ENCODE peak calls at places on chromosomes 7 and 10, in six cellular contexts. Z is iPS DF 6.9; E is CD8-positive, alpha-beta memory T cell; Y is A673; J is ovary; M is mammary epithelial cell. R is an unnamed sample. For H3K4me1 and H3K27me3, the result is how much of the 10 kb centered on the place peaks cover.

GRCh38 chr7:74329225-74329624 is 40.0 kb downstream of the CLIP2 start:
- DNase-seq in J (no peak), E (no peak), Y (no peak), Z (no peak), M (no peak), R (no peak)

GRCh38 chr10:117448840-117449239 is 73.6 kb upstream of the PDZD8 start:
- DNase-seq in Y (no peak), E (no peak), Z (no peak), M (no peak), J (no peak), R (no peak)

GRCh38 chr7:31696270-31696669 is 9.3 kb downstream of the PPP1R17 start:
- DNase-seq in Z (no peak), E (no peak), Y (no peak), M (no peak), J (no peak), R (no peak)

GRCh38 chr10:89428873-89429272 is 14.5 kb downstream of the IFIT5 start:
- DNase-seq in Z (no peak), Y (peak), M (no peak), J (no peak), E (no peak), R (no peak)

GRCh38 chr10:121312582-121312981 is 285.7 kb downstream of the FGFR2 start:
- DNase-seq in Y (no peak), Z (no peak), J (no peak), E (no peak), M (peak), R (no peak)

GRCh38 chr10:101161494-101162299 is 30.6 kb downstream of the TLX1 start:
- DNase-seq in J (peak), M (peak), E (peak), Y (peak), Z (no peak), R (peak)

GRCh38 chr7:6165075-6165474 is 107.3 kb downstream of the CYTH3 start:
- DNase-seq in Y (no peak), E (no peak), M (no peak), J (no peak), Z (no peak), R (no peak)

GRCh38 chr7:99375070-99375807 is 709 bp downstream of the ARPC1B start:
- DNase-seq in E (peak), Y (peak), M (peak), Z (no peak), J (peak), R (peak)

GRCh38 chr7:80312139-80312661 is 177.6 kb downstream of the GNAI1 start:
- DNase-seq in E (no peak), Y (no peak), M (peak), J (no peak), Z (no peak), R (no peak)

GRCh38 chr7:99124636-99125504 is 19.0 kb downstream of the SMURF1 start:
- DNase-seq in E (no peak), Z (no peak), Y (no peak), M (no peak), J (no peak), R (no peak)

GRCh38 chr7:29363636-29364425 is 169.3 kb downstream of the CHN2 start:
- DNase-seq in Z (no peak), E (no peak), M (peak), Y (no peak), J (no peak), R (no peak)

DNA sequence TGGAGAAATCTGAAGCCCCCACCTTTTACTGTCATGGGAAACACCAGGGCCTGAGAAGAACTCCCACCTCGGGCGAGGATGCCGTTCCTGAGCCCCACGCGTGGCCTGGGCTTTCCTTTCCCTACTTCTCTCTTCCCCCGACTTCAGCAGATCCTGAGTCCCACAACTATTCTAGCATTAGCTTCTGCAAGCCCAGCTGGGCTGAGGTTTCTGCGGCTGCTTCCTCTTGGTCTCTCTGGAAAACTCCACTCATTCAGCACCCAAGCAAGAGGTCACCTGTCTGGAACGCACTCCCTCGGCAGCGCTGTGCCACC is 778 bp upstream of the DOCK1 start:
- DNase-seq in J (no peak), Z (no peak), M (no peak), Y (no peak), E (no peak), R (no peak)
- H3K4me1 ChIP-seq in J (under half), Z (under half), M (under half), Y (under half), E (under half), R (under half)

DNA sequence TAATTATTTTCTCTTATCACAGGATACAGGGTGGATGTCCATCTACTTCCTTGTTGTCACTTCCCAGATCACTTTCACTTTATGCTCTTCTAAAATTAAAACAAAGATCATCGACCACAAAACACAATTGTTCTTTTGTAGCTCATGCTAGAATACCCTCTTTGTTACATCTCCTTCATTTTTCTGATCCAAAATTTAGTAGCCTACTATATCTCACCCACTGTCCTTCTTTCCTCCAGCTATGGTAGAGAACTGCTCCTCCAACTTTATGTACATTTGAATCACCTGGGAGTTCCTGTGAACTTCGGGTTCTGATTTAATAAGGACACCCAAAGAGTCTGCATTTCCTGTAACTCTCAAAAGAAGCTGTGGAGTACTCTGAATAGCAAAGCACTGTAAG is 1.2 kb upstream of the AHR start:
- DNase-seq in J (no peak), M (no peak), Y (no peak), E (no peak), Z (no peak), R (no peak)
- H3K27me3 ChIP-seq in J (under half), M (under half), Y (under half), E (under half), Z (under half), R (under half)

DNA sequence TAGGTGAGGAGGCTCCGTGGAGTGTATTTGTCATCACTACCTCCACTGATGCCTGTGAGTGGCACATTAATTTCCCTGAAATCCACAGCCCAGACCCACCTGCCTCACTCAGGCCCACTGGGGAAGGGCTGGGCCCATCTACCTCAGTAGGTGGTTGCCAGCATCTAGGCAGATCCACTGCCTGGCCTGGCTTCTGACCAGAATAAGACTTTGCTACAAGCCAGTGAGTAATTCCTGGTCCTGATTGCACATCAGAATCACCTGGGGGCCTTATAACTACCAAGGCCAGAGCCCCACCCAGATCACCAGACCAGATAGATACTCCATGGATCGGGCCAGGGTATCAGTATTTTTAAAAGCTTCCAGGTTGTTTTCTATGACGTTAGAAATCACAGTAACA is 37.5 kb upstream of the PLEKHA1 start:
- DNase-seq in Z (no peak), M (no peak), Y (no peak), E (no peak), J (no peak), R (no peak)
- H3K4me3 ChIP-seq in Z (no peak), M (no peak), Y (no peak), E (no peak), J (no peak), R (no peak)

DNA sequence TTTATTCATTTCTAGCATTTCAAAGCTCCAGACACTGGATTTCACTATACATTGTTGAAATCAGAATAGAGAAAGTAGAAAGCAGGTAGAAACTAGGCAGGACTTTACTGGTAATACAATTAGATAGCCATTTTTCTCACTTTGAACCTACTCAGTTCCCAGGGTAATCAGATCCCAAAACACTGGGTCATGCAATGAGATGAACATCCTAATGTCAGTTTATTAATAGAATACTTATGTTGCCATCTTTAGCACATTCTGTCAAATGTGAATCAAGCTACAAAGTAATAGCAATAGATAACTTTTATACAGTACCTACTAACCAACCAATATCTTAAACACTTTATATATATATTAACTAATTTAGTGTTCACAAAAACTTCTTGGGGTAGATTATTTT is 154.0 kb upstream of the KAT6B start:
- DNase-seq in E (no peak), M (no peak), Y (no peak), J (no peak), Z (no peak), R (no peak)
- H3K4me1 ChIP-seq in E (under half), M (under half), Y (under half), J (under half), Z (under half), R (under half)